ENCODE peak calls at places on chromosomes 1 and 21, in seven cellular contexts. C is glutamatergic neuron, B is lower lobe of right lung, Q is left ventricle myocardium inferior, H is heart left ventricle, G is tibial artery, J is esophagus muscularis mucosa. E is an unnamed sample.
A peak's percentile ranks its signal among the peaks of the same experiment; 100 is the strongest.

GRCh38 chr1:17909634-17910033 is 154.5 kb downstream of the ACTL8 start:
- DNase-seq in C (peak; percentile 50), B (no peak), Q (no peak), H (no peak), G (peak; percentile 44), J (no peak), E (no peak)

GRCh38 chr21:25834376-25834775 is 99.6 kb downstream of the GABPA start:
- DNase-seq in C (no peak), B (no peak), Q (no peak), H (no peak), G (no peak), J (no peak), E (no peak)

GRCh38 chr1:116674761-116675160 is 7.2 kb upstream of the IGSF3 start:
- DNase-seq in C (no peak), B (no peak), Q (no peak), H (no peak), G (no peak), J (no peak), E (no peak)

GRCh38 chr1:172351347-172351746 is 69.1 kb upstream of the C1orf105 start:
- DNase-seq in C (no peak), B (no peak), Q (no peak), H (no peak), G (no peak), J (no peak), E (no peak)

GRCh38 chr1:234206651-234207284 is 166.5 kb upstream of the COA6 start:
- DNase-seq in C (no peak), B (no peak), Q (peak; percentile 30), H (no peak), G (no peak), J (peak; percentile 90), E (no peak)

GRCh38 chr1:202501281-202501680 is 152.8 kb downstream of the PPP1R12B start:
- DNase-seq in C (no peak), B (no peak), Q (no peak), H (no peak), G (no peak), J (no peak), E (peak; percentile 7)

GRCh38 chr1:17717595-17717994 is 37.5 kb upstream of the ACTL8 start:
- DNase-seq in C (no peak), B (no peak), Q (no peak), H (no peak), G (no peak), J (no peak), E (no peak)

GRCh38 chr1:111971396-111971795 is 18.1 kb downstream of the KCND3 start:
- DNase-seq in C (no peak), B (no peak), Q (no peak), H (no peak), G (no peak), J (no peak), E (no peak)

GRCh38 chr1:170939476-170939875 is 4.1 kb downstream of the MROH9 start:
- DNase-seq in C (no peak), B (no peak), Q (no peak), H (no peak), G (no peak), J (no peak), E (no peak)

GRCh38 chr21:41868062-41868710 is 11.0 kb downstream of the PRDM15 start:
- DNase-seq in C (no peak), B (no peak), Q (no peak), H (no peak), G (no peak), J (no peak), E (peak; percentile 70)

GRCh38 chr1:53061859-53062714 is at the start of gene PODN:
- DNase-seq in C (peak; percentile 29), B (peak; percentile 52), Q (peak; percentile 57), H (peak; percentile 73), G (peak; percentile 77), J (peak; percentile 92), E (peak; percentile 49)
- TF ChIP-seq CTCF in C (no peak), B (no peak), Q (no peak), H (no peak), G (no peak), J (no peak), E (no peak)

DNA sequence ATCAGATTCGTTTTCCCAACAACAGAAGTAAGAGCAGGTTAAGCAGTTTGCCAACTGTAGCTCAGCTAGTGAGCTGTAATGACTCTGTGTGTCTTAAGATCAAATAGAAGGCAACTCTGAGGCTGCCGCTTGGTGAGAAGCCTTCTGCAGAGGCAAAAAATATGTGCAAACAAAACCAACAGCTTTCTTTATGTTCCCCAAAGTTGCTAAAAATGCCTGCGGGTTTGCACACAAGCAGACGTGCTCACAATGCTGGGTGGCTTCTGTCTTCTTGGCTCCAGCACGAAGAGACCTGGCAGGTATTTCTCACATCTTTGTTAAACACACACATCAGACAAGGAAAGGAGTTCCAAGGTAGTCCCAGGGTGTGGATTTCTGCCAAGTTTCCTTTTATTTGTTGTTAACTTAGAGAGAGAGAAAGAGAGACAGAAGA is 158.9 kb upstream of the JUN start:
- DNase-seq in C (no peak), B (no peak), Q (no peak), H (no peak), G (no peak), J (no peak), E (no peak)
- TF ChIP-seq CTCF in C (no peak), B (no peak), Q (no peak), H (no peak), G (no peak), J (no peak), E (no peak)

DNA sequence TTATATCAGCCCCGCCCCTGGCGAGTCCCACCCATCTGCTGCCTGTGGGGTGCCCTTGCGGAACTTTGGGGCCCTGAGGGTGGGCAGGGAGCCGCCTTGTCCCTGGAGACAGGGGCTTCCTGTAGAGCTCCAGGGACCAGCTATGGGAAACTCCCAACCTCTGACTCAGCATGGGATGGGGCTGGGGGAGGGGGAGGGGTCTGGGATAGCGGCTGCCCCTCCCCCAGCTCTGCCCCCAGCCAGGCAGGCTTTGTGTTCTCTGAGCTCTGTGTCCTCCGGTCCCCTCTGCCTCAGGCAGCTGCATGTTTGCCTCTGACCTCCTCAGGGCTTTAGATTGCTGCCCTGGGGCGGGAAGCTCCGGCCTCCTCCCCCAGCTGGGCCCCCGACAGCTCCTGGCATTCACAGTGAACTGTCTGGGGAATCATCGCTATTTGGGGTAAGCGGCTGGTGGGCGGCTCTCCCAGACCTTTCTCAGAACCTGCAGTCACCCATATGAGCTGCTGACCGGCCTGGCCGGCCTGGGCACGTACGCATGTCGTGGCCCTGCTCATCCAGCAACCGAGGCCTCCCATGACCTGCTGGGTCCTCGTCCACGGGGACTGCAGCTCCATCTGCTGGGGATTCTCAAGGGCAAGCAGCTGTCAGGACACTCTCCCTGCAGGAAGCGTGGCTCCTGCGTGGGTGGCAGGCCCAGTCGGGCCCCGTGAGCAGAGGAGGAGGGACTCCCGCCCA is 17.1 kb downstream of the ARHGEF16 start:
- DNase-seq in C (peak; percentile 71), B (peak; percentile 47), Q (peak; percentile 62), H (peak; percentile 74), G (no peak), J (no peak), E (no peak)
- TF ChIP-seq CTCF in C (no peak), B (peak; percentile 29), Q (peak; percentile 72), H (peak; percentile 50), G (peak; percentile 18), J (no peak), E (no peak)

DNA sequence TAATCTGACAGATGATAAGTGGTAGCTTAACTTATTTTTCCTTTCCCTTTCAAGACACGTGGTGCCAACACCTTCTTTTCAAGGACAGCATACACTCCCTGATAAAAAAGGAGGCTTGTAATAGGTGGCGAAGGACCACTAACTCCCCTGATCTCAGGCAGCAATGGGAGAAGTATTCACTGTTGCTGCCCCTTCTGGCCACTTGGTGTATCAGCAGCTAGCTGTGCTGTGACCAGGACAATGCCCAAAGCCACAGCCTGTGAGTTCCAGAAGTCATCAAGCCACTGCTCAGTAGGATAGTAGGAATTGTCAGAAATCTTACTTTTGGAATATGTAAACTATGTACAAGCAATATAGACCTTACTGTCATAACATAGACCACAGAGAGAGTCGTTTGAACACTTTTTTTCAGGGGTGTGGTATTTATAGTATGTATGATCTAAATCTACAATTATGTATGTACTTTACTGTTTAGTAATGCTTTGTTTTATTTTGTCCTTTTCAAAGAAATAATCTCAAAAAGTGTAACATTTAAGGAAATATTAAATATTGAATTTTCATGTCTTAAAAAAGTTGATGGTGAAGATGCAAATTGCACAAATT is 248.3 kb upstream of the CAMK1G start:
- DNase-seq in C (peak; percentile 72), B (no peak), Q (no peak), H (no peak), G (no peak), J (no peak), E (peak; percentile 45)
- TF ChIP-seq CTCF in C (peak; percentile 84), B (peak; percentile 70), Q (peak; percentile 75), H (peak; percentile 56), G (peak; percentile 29), J (no peak), E (peak; percentile 71)

GRCh38 chr1:7117265-7117598 is 332.0 kb downstream of the CAMTA1 start:
- DNase-seq in C (no peak), B (no peak), Q (no peak), H (no peak), G (no peak), J (no peak), E (no peak)
- TF ChIP-seq CTCF in C (peak; percentile 26), B (no peak), Q (peak; percentile 23), H (no peak), G (no peak), J (no peak), E (no peak)

GRCh38 chr1:154973344-154974085 is 966 bp upstream of the CKS1B start:
- DNase-seq in C (peak; percentile 95), B (peak; percentile 98), Q (peak; percentile 96), H (peak; percentile 96), G (peak; percentile 98), J (peak; percentile 99), E (peak; percentile 88)
- TF ChIP-seq CTCF in C (peak; percentile 18), B (no peak), Q (no peak), H (peak; percentile 28), G (peak; percentile 10), J (peak; percentile 37), E (no peak)

DNA sequence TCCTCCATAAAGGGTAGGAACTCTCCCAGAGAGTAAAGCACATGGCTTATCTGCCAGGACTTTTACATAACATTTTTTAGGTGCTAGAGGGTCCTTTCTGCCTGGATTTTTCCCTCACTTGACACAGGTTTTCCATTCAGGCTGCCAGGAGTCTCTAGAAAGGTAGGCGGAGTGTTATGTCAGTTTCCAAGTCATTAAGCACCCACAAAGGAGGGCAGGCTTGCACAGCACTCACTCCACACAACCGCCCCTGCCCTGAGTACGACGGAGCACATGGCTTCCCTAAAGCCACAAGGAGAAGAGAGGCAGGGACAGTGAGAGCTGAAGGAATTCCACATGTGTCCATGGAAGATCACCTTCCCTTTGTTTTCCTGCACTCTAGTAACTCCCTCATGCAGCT is 55.7 kb downstream of the CAPZB start:
- DNase-seq in C (no peak), B (no peak), Q (no peak), H (no peak), G (no peak), J (no peak), E (no peak)
- TF ChIP-seq CTCF in C (no peak), B (no peak), Q (no peak), H (no peak), G (no peak), J (no peak), E (no peak)

E was measured in GM20000.